ENCODE peak calls at places on chromosomes 12 and 14, in seven cellular contexts. I is activated T-cell treated with anti-CD3 and anti-CD28 coated beads for 1 hour; S is cardiac muscle cell; J is HEK293T; F is activated CD4-positive, alpha-beta T cell treated with anti-CD3 and anti-CD28 coated beads, Interleukin-2, amount 50 U/mL, for 1 hour; P is C1 segment of cervical spinal cord; D is tibial nerve. Y is an unnamed sample.

GRCh38 chr12:81461163-81461562 is 298.0 kb downstream of the PPFIA2 start:
- DNase-seq in I (no peak), D (no peak), P (no peak), F (no peak), J (no peak), S (no peak), Y (no peak)

GRCh38 chr14:70858641-70859040 is 48.6 kb upstream of the PCNX1 start:
- DNase-seq in I (no peak), J (peak; percentile 11), D (no peak), S (no peak), F (no peak), P (no peak), Y (no peak)

GRCh38 chr14:67762051-67762450 is 54.3 kb downstream of the ZFYVE26 start:
- DNase-seq in F (no peak), P (no peak), J (no peak), S (no peak), D (no peak), I (no peak), Y (no peak)

GRCh38 chr12:49331360-49332222 is 5.4 kb downstream of the C1QL4 start:
- DNase-seq in D (peak; percentile 62), S (peak; percentile 84), I (no peak), J (peak; percentile 77), F (no peak), P (peak; percentile 35), Y (peak; percentile 97)

GRCh38 chr12:39831587-39832315 is 212.1 kb upstream of the ABCD2 start:
- DNase-seq in I (no peak), D (no peak), S (peak; percentile 38), F (no peak), P (no peak), J (no peak), Y (no peak)

GRCh38 chr12:2756756-2757155 is 38.0 kb upstream of the FKBP4 start:
- DNase-seq in P (no peak), J (no peak), S (no peak), D (no peak), I (no peak), F (no peak), Y (no peak)

GRCh38 chr14:76007852-76008251 is 22.3 kb downstream of the IFT43 start:
- DNase-seq in P (no peak), D (no peak), I (no peak), J (no peak), S (no peak), F (no peak), Y (no peak)

GRCh38 chr12:57280234-57281062 is 29.5 kb upstream of the STAC3 start:
- DNase-seq in J (no peak), F (peak; percentile 48), P (no peak), D (no peak), S (peak; percentile 91), I (peak; percentile 44), Y (no peak)

GRCh38 chr12:39919790-39920189 is 186.1 kb downstream of the SLC2A13 start:
- DNase-seq in I (no peak), F (no peak), D (no peak), P (no peak), S (no peak), J (no peak), Y (no peak)

GRCh38 chr14:76080471-76080870 is 71.3 kb upstream of the GPATCH2L start:
- DNase-seq in F (no peak), I (no peak), J (no peak), D (no peak), P (no peak), S (no peak), Y (no peak)

GRCh38 chr12:55700255-55701018 is 7.3 kb downstream of the ITGA7 start:
- DNase-seq in D (no peak), P (no peak), I (no peak), S (no peak), F (no peak), J (no peak), Y (peak; percentile 9)

GRCh38 chr12:54370218-54370730 is 6.0 kb upstream of the GPR84 start:
- DNase-seq in F (no peak), D (peak; percentile 59), P (peak; percentile 78), I (no peak), J (peak; percentile 85), S (peak; percentile 90), Y (peak; percentile 94)

GRCh38 chr12:123962530-123962929 is 10.1 kb downstream of the CCDC92 start:
- DNase-seq in I (no peak), F (no peak), J (no peak), P (no peak), D (no peak), S (no peak), Y (no peak)

GRCh38 chr12:62959745-62960144 is 24.8 kb upstream of the PPM1H start:
- DNase-seq in F (no peak), S (no peak), P (no peak), D (no peak), I (no peak), J (no peak), Y (no peak)

GRCh38 chr14:31229009-31229408 is 21.4 kb upstream of the HECTD1 start:
- DNase-seq in P (no peak), S (no peak), F (no peak), D (no peak), I (no peak), J (no peak), Y (no peak)

GRCh38 chr12:197911-198695 is 15.9 kb downstream of the SLC6A12 start:
- DNase-seq in P (no peak), D (no peak), S (no peak), I (no peak), J (no peak), F (no peak), Y (no peak)

GRCh38 chr12:46395308-46395707 is 22.7 kb upstream of the SLC38A2 start:
- DNase-seq in J (no peak), S (no peak), F (no peak), I (no peak), P (no peak), D (no peak), Y (no peak)

GRCh38 chr12:54571166-54571856 is 17.1 kb downstream of the PPP1R1A start:
- DNase-seq in D (no peak), P (no peak), F (no peak), J (no peak), I (no peak), S (peak; percentile 34), Y (no peak)

GRCh38 chr14:89674906-89675305 is 257.9 kb upstream of the FOXN3 start:
- DNase-seq in S (no peak), F (no peak), I (no peak), P (no peak), J (no peak), D (no peak), Y (no peak)

GRCh38 chr14:94404561-94404960 is 16.2 kb upstream of the SERPINA1 start:
- DNase-seq in D (no peak), J (no peak), S (no peak), I (no peak), F (no peak), P (no peak), Y (no peak)

GRCh38 chr14:21063479-21063878 is 5.9 kb downstream of the RNASE8 start:
- DNase-seq in I (no peak), S (peak; percentile 93), J (peak; percentile 40), F (no peak), P (no peak), D (peak; percentile 23), Y (no peak)

GRCh38 chr12:46839232-46839631 is 13.4 kb upstream of the SLC38A4 start:
- DNase-seq in J (no peak), D (no peak), I (no peak), S (no peak), F (no peak), P (no peak), Y (no peak)

GRCh38 chr12:16166563-16167470 is 110.7 kb downstream of the SLC15A5 start:
- DNase-seq in J (no peak), F (no peak), S (no peak), P (no peak), D (no peak), I (no peak), Y (no peak)

GRCh38 chr12:45039757-45040156 is 11.1 kb downstream of the DBX2 start:
- DNase-seq in I (no peak), S (no peak), F (no peak), J (no peak), D (no peak), P (no peak), Y (no peak)

GRCh38 chr12:84976133-84976532 is 59.9 kb downstream of the TSPAN19 start:
- DNase-seq in F (no peak), I (no peak), J (no peak), D (no peak), S (no peak), P (no peak), Y (no peak)

GRCh38 chr12:27185234-27186045 is 58.6 kb upstream of the STK38L start:
- DNase-seq in J (no peak), D (no peak), S (peak; percentile 91), P (no peak), I (no peak), F (no peak), Y (no peak)

GRCh38 chr12:11684393-11684792 is 34.9 kb downstream of the ETV6 start:
- DNase-seq in S (no peak), J (no peak), D (no peak), I (no peak), F (no peak), P (no peak), Y (no peak)

Y was measured in 8988T.